ENCODE peak calls at places on chromosomes 11 and 22, in seven cellular contexts. A, T, G, U, K, L and H are unnamed samples. For H3K9me3, the result is how much of the 10 kb centered on the place peaks cover.

GRCh38 chr11:33690290-33691050 is 10.2 kb downstream of the C11orf91 start:
- DNase-seq in A (no peak), G (peak), U (peak), K (no peak), T (no peak), L (no peak), H (no peak)

GRCh38 chr22:45877651-45878050 is 99.3 kb downstream of the WNT7B start:
- DNase-seq in K (no peak), T (no peak), U (no peak), A (no peak), L (no peak), G (no peak), H (no peak)

GRCh38 chr22:25068701-25069100 is 116.2 kb downstream of the KIAA1671 start:
- DNase-seq in A (peak), K (no peak), G (no peak), T (peak), U (no peak), L (no peak), H (peak)

GRCh38 chr22:22721681-22722309 is 77.4 kb downstream of the GGTLC2 start:
- DNase-seq in G (no peak), L (no peak), A (no peak), U (no peak), K (no peak), T (no peak), H (no peak)

GRCh38 chr11:117094776-117095175 is 3.5 kb downstream of the SIK3 start:
- DNase-seq in T (no peak), A (no peak), L (no peak), K (no peak), U (peak), G (no peak), H (no peak)

GRCh38 chr22:49969751-49970527 is 9.4 kb downstream of the PIM3 start:
- DNase-seq in T (no peak), L (no peak), A (no peak), G (no peak), U (no peak), K (no peak), H (no peak)

GRCh38 chr11:12201016-12201985 is 90.9 kb downstream of the MICAL2 start:
- DNase-seq in T (no peak), K (no peak), U (no peak), A (no peak), L (no peak), G (no peak), H (no peak)

GRCh38 chr11:112173152-112173551 is 2.2 kb upstream of the BCO2 start:
- DNase-seq in T (no peak), A (no peak), L (peak), K (no peak), G (no peak), U (no peak), H (no peak)

GRCh38 chr22:18952022-18952421 is 15.9 kb upstream of the PRODH start:
- DNase-seq in T (no peak), K (no peak), A (no peak), U (no peak), G (no peak), L (no peak), H (no peak)

GRCh38 chr22:19228174-19228573 is 49.6 kb upstream of the SLC25A1 start:
- DNase-seq in T (no peak), A (no peak), G (no peak), K (no peak), L (no peak), U (no peak), H (no peak)

GRCh38 chr11:64355078-64355940 is 3.7 kb upstream of the RPS6KA4 start:
- DNase-seq in K (peak), L (peak), A (peak), U (peak), T (peak), G (peak), H (no peak)

GRCh38 chr11:65900125-65900898 is at the start of gene FOSL1:
- DNase-seq in A (peak), L (peak), G (peak), T (peak), K (peak), U (peak), H (peak)

GRCh38 chr11:17478064-17478463 is 1.4 kb upstream of the ABCC8 start:
- DNase-seq in G (no peak), K (no peak), T (no peak), L (no peak), U (no peak), A (no peak), H (no peak)

GRCh38 chr22:24952837-24953293 is 349 bp downstream of the KIAA1671 start:
- DNase-seq in G (peak), T (no peak), A (peak), K (peak), L (peak), U (peak), H (no peak)

GRCh38 chr11:73400293-73400692 is 24.1 kb downstream of the RELT start:
- DNase-seq in G (no peak), L (no peak), T (no peak), K (no peak), U (no peak), A (no peak), H (no peak)

GRCh38 chr22:29765905-29766631 is 739 bp downstream of the ZMAT5 start:
- DNase-seq in U (no peak), G (no peak), A (no peak), L (no peak), K (peak), T (peak), H (no peak)

GRCh38 chr11:74932797-74933196 is 16.1 kb downstream of the XRRA1 start:
- DNase-seq in K (no peak), U (no peak), G (no peak), A (no peak), L (no peak), T (no peak), H (no peak)

GRCh38 chr11:61828629-61829407 is 718 bp downstream of the FADS2 start:
- DNase-seq in K (peak), L (peak), G (peak), U (no peak), A (peak), T (no peak), H (peak)

GRCh38 chr11:64717268-64717578 is 5.8 kb downstream of the NRXN2 start:
- DNase-seq in K (no peak), L (no peak), T (no peak), U (no peak), G (no peak), A (no peak), H (no peak)

GRCh38 chr11:123483058-123483457 is 53.0 kb downstream of the GRAMD1B start:
- DNase-seq in G (peak), K (no peak), A (no peak), L (no peak), T (no peak), U (no peak), H (no peak)

GRCh38 chr11:133697161-133697560 is 148.2 kb downstream of the SPATA19 start:
- DNase-seq in T (no peak), L (no peak), U (no peak), K (no peak), A (no peak), G (no peak), H (no peak)
- H3K9me3 ChIP-seq in T (under half), L (under half), U (under half), K (under half), A (under half), G (under half), H (under half)

GRCh38 chr22:41216984-41217383 is 11.9 kb downstream of the L3MBTL2 start:
- DNase-seq in A (no peak), G (no peak), T (no peak), U (no peak), L (no peak), K (no peak), H (no peak)

GRCh38 chr22:41217553-41218157 is 12.5 kb downstream of the L3MBTL2 start:
- DNase-seq in U (peak), A (peak), L (peak), T (peak), K (peak), G (no peak), H (peak)

GRCh38 chr22:41215409-41215808 is 10.3 kb downstream of the L3MBTL2 start:
- DNase-seq in L (no peak), G (no peak), A (no peak), K (no peak), T (no peak), U (no peak), H (no peak)

GRCh38 chr22:41215926-41216325 is 10.8 kb downstream of the L3MBTL2 start:
- DNase-seq in U (no peak), T (no peak), L (no peak), K (no peak), A (no peak), G (no peak), H (no peak)
- H3K4me3 ChIP-seq in U (no peak), T (no peak), L (no peak), K (no peak), A (no peak), G (no peak), H (no peak)

GRCh38 chr22:47797546-47797945 is 1035.1 kb downstream of the TBC1D22A start:
- DNase-seq in L (no peak), U (no peak), G (no peak), K (no peak), A (no peak), T (no peak), H (no peak)
- H3K9me3 ChIP-seq in L (under half), U (under half), G (under half), K (under half), A (under half), T (under half), H (under half)

DNA sequence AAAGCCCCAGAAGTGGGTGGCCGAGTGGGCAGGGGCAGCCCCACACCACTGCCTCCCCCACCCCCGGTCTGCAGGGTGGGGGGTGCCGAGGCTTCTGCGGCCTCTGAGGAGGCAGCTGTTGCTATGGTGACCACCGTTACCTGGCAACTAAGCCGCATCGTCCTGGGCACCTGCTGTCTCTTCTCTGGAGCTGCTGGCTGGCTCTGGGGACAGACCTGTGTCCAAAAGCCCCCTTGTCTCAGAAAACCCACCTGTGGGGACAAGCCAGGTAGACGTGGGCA is 79.9 kb upstream of the PRR5 start:
- DNase-seq in L (no peak), K (no peak), T (no peak), A (peak), U (no peak), G (no peak), H (peak)
- H3K4me3 ChIP-seq in L (no peak), K (no peak), T (no peak), A (no peak), U (no peak), G (no peak), H (no peak)

GRCh38 chr11:2345050-2345449 is 32.1 kb upstream of the CD81 start:
- DNase-seq in K (no peak), T (no peak), L (no peak), G (no peak), U (no peak), A (no peak), H (no peak)

GRCh38 chr11:2347449-2347848 is 29.7 kb upstream of the CD81 start:
- DNase-seq in G (no peak), K (no peak), U (no peak), L (no peak), A (no peak), T (no peak), H (no peak)

GRCh38 chr11:2348986-2349385 is 28.1 kb upstream of the CD81 start:
- DNase-seq in U (no peak), A (no peak), G (no peak), T (no peak), L (no peak), K (no peak), H (no peak)

GRCh38 chr11:2346014-2346413 is 31.1 kb upstream of the CD81 start:
- DNase-seq in K (no peak), G (no peak), U (no peak), L (no peak), T (no peak), A (no peak), H (no peak)

GRCh38 chr11:2346586-2347335 is 30.3 kb upstream of the CD81 start:
- DNase-seq in T (no peak), U (no peak), L (no peak), G (no peak), A (no peak), K (no peak), H (no peak)
- H3K9me3 ChIP-seq in T (under half), U (under half), L (under half), G (under half), A (under half), K (under half), H (under half)

GRCh38 chr11:57276857-57277505 is 39.9 kb upstream of the APLNR start:
- DNase-seq in U (no peak), G (no peak), K (peak), A (no peak), T (no peak), L (no peak), H (no peak)

GRCh38 chr11:57279131-57279530 is 42.1 kb upstream of the APLNR start:
- DNase-seq in G (no peak), U (no peak), K (no peak), T (no peak), A (no peak), L (no peak), H (no peak)

GRCh38 chr11:57276169-57276854 is 39.3 kb upstream of the APLNR start:
- DNase-seq in K (no peak), U (no peak), G (no peak), L (no peak), A (no peak), T (no peak), H (no peak)

GRCh38 chr11:57278721-57279095 is 41.7 kb upstream of the APLNR start:
- DNase-seq in U (no peak), T (no peak), K (no peak), G (no peak), L (no peak), A (no peak), H (no peak)

GRCh38 chr11:57277845-57278720 is 41.0 kb upstream of the APLNR start:
- DNase-seq in G (peak), K (peak), A (peak), L (peak), U (peak), T (no peak), H (no peak)
- H3K4me3 ChIP-seq in G (no peak), K (no peak), A (peak), L (no peak), U (peak), T (no peak), H (no peak)

DNA sequence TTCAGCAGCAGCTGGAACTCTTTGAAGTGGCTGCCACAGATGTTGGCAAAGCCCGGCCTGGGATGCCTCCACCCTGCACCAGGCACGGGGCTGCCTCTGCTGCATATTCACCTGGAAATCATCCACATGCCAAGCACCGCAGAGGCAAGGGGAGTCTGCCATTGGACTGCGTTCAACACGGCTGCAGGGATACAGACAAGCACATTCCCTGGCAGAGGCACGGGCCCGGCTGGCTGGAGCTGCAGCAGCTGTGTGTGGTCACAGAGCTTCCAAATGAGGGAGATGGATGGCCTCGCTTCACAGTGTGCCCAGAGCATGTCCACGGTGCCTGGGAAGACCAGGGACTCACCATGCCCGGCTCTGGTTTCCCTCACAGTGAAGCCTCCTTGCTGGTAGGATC is 1378.9 kb downstream of the TBC1D22A start:
- DNase-seq in T (no peak), G (no peak), L (no peak), A (no peak), U (no peak), K (no peak), H (no peak)
- H3K9me3 ChIP-seq in T (under half), G (under half), L (under half), A (under half), U (under half), K (under half), H (under half)

DNA sequence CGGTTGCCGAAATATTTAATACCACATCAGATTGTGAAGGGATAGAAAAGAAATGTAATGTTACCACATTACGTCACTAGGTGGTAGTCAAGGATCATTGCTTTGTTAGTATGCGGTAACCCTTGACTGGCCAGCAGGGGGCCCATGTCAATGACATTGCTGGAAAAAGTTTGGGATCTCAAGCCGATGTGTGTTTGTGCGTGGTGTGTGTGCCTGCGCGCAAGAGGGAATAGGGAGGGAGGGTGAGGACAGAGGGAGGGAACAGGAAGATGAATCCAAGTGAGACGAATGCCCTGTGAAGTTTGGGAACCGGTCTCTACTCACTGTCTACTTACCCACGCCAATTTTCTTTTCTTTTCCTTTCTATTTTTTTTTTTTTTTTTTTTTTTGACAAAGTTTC is 10.7 kb upstream of the MRGPRX2 start:
- DNase-seq in U (peak), G (peak), T (peak), A (peak), L (peak), K (peak), H (peak)
- H3K4me3 ChIP-seq in U (peak), G (peak), T (no peak), A (no peak), L (no peak), K (no peak), H (no peak)

DNA sequence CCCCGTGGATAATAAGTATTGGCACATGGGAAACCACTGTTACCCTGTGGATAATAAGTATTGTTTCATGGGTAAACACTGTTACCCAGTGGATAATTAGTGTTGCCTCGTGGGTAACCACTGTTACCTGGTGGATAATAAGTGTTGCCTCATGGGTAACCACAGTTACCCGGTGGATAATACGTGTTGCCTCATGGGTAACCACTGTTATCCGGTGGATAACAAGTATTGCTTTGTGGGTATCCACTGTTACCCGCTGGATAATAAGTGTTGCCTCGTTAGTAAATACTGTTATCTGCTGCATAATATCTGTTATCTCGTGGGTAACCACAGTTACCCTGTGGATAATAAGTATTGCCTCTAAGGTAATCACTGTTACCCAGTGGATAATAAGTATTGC is 25.5 kb upstream of the NXPE4 start:
- DNase-seq in L (no peak), G (no peak), A (no peak), U (no peak), T (no peak), K (no peak), H (no peak)
- H3K9me3 ChIP-seq in L (under half), G (under half), A (half or more), U (under half), T (under half), K (under half), H (under half)

GRCh38 chr11:68380786-68381622 is 68.6 kb downstream of the LRP5 start:
- DNase-seq in K (no peak), U (peak), G (peak), T (no peak), A (no peak), L (no peak), H (no peak)
- H3K4me3 ChIP-seq in K (no peak), U (peak), G (no peak), T (no peak), A (no peak), L (no peak), H (no peak)